ENCODE peak calls at places on chromosomes 11 and 22, in eight cellular contexts. P, W, B, Y, T, G, V and X are unnamed samples.

GRCh38 chr22:42368379-42369249 is 63.6 kb downstream of the NFAM1 start:
- DNase-seq in P (no peak), W (no peak), B (peak; percentile 16), Y (no peak), T (peak; percentile 33), G (no peak), V (no peak), X (no peak)

GRCh38 chr22:22810018-22810427 is 77.6 kb upstream of the IGLL5 start:
- DNase-seq in P (peak; percentile 61), W (peak; percentile 10), B (peak; percentile 54), Y (peak; percentile 5), T (peak; percentile 69), G (no peak), V (peak; percentile 93), X (peak; percentile 20)

GRCh38 chr22:23166038-23166831 is 14.1 kb upstream of the BCR start:
- DNase-seq in P (no peak), W (no peak), B (no peak), Y (no peak), T (no peak), G (no peak), V (no peak), X (no peak)

GRCh38 chr11:32069361-32070058 is 21.4 kb upstream of the RCN1 start:
- DNase-seq in P (no peak), W (no peak), B (no peak), Y (no peak), T (no peak), G (no peak), V (no peak), X (no peak)

GRCh38 chr11:30608534-30608933 is 22.4 kb upstream of the MPPED2 start:
- DNase-seq in P (no peak), W (no peak), B (no peak), Y (no peak), T (no peak), G (no peak), V (no peak), X (no peak)

GRCh38 chr11:23143031-23143430 is 282.8 kb upstream of the CCDC179 start:
- DNase-seq in P (no peak), W (no peak), B (no peak), Y (no peak), T (no peak), G (no peak), V (no peak), X (no peak)

GRCh38 chr11:23903044-23903704 is 593.7 kb upstream of the LUZP2 start:
- DNase-seq in P (no peak), W (peak; percentile 89), B (no peak), Y (peak; percentile 92), T (no peak), G (peak; percentile 84), V (no peak), X (peak; percentile 57)

GRCh38 chr11:83241291-83241946 is 44.7 kb downstream of the CCDC90B start:
- DNase-seq in P (no peak), W (peak; percentile 76), B (no peak), Y (peak; percentile 73), T (no peak), G (peak; percentile 56), V (peak; percentile 81), X (peak; percentile 70)

GRCh38 chr11:11845066-11845465 is 3.3 kb downstream of the USP47 start:
- DNase-seq in P (no peak), W (no peak), B (no peak), Y (no peak), T (no peak), G (no peak), V (no peak), X (no peak)

GRCh38 chr11:104260456-104260855 is 96.5 kb upstream of the PDGFD start:
- DNase-seq in P (no peak), W (no peak), B (no peak), Y (no peak), T (no peak), G (no peak), V (no peak), X (no peak)